ENCODE peak calls at places on chromosomes 5 and 9, in seven cellular contexts. I is CD8-positive, alpha-beta T cell; F is pancreas; E is GM10248; X is fibroblast of pulmonary artery; Y is heart right ventricle; G is GM12865. H is an unnamed sample.

GRCh38 chr5:111762895-111763294 is 5.9 kb upstream of the NREP start:
- DNase-seq in X (no peak), G (no peak), F (no peak), Y (no peak), I (no peak), E (no peak), H (no peak)

GRCh38 chr5:118862596-118862995 is 125.8 kb downstream of the DTWD2 start:
- DNase-seq in E (no peak), Y (no peak), I (no peak), F (no peak), G (no peak), X (no peak), H (no peak)

GRCh38 chr5:167699434-167699833 is 592.0 kb upstream of the WWC1 start:
- DNase-seq in F (no peak), Y (no peak), I (no peak), E (no peak), G (no peak), X (peak), H (no peak)

GRCh38 chr5:135457424-135458071 is 5.4 kb upstream of the TIFAB start:
- DNase-seq in Y (peak), X (peak), G (peak), I (peak), F (peak), E (peak), H (peak)

GRCh38 chr9:72203205-72203803 is 54.1 kb downstream of the GDA start:
- DNase-seq in F (no peak), E (peak), X (peak), I (no peak), G (peak), Y (no peak), H (no peak)

GRCh38 chr5:82019342-82020138 is 47.7 kb downstream of the ATG10 start:
- DNase-seq in F (no peak), X (no peak), Y (no peak), G (no peak), I (no peak), E (no peak), H (no peak)

GRCh38 chr9:116049506-116049905 is 104.1 kb upstream of the PAPPA start:
- DNase-seq in E (no peak), G (no peak), I (no peak), Y (no peak), X (no peak), F (no peak), H (no peak)

GRCh38 chr9:112380102-112380581 is at the start of gene HSDL2:
- DNase-seq in E (peak), X (peak), Y (no peak), F (no peak), G (peak), I (no peak), H (peak)

GRCh38 chr5:157463621-157464407 is 3.8 kb downstream of the NIPAL4 start:
- DNase-seq in X (no peak), F (no peak), Y (no peak), G (peak), I (no peak), E (no peak), H (no peak)

GRCh38 chr5:58184910-58185309 is 275.0 kb downstream of the PLK2 start:
- DNase-seq in Y (no peak), F (no peak), I (no peak), X (no peak), G (no peak), E (no peak), H (no peak)

GRCh38 chr9:121860744-121861143 is 209.3 kb downstream of the DAB2IP start:
- DNase-seq in Y (peak), G (no peak), E (no peak), F (no peak), I (no peak), X (peak), H (no peak)

GRCh38 chr5:160514866-160515265 is 93.2 kb downstream of the PTTG1 start:
- DNase-seq in F (no peak), Y (no peak), X (no peak), I (no peak), E (no peak), G (no peak), H (no peak)

GRCh38 chr9:131464354-131465000 is 38.2 kb upstream of the POMT1 start:
- DNase-seq in Y (no peak), F (no peak), I (no peak), G (no peak), X (peak), E (no peak), H (no peak)

GRCh38 chr5:172602712-172603289 is 38.3 kb upstream of the NEURL1B start:
- DNase-seq in E (no peak), G (no peak), I (no peak), X (no peak), Y (no peak), F (no peak), H (no peak)

GRCh38 chr9:114696814-114697544 is 15.0 kb upstream of the TEX48 start:
- DNase-seq in E (peak), F (no peak), Y (no peak), G (peak), X (no peak), I (no peak), H (no peak)

GRCh38 chr5:132010645-132011560 is 555 bp downstream of the ACSL6 start:
- DNase-seq in E (no peak), F (peak), G (no peak), I (no peak), X (no peak), Y (no peak), H (peak)

GRCh38 chr9:91898451-91899433 is 51.3 kb downstream of the ROR2 start:
- DNase-seq in E (no peak), I (no peak), Y (no peak), F (peak), G (no peak), X (peak), H (no peak)
- TF ChIP-seq CTCF in E (no peak), I (no peak), Y (no peak), F (no peak), G (no peak), X (no peak), H (no peak)

DNA sequence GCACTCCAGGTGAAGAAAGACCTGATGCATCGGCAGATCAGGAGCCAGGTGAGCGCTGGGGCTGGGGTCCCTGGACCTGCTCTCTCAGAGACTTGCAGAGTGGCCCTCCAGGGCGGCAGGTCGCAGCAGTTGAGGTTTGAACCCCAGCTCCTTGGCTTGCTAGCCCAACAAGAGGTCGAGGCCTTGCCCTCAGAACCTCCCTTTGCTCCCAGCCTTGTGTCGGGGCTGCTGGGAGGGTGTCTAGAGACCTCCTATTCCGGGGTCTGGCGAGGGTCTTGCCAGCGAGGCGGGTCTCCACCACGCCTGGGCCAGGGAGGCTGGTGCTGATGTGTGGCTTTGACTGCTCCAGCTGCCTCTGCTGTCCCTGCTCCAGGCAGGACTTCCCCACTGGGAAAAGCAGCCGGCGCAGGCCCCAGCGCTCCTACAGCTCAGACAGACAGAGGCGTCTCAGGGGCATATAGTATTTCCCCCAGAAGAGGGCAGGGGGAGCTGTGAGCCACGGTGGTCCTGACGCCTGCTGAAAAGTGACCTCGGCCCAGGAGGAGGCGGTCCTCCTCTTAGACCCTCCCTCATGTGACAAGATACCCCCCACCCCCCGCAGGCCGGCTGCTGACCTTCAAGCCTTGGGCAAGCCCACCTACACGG is 38.3 kb downstream of the LRSAM1 start:
- DNase-seq in X (no peak), I (no peak), E (no peak), Y (no peak), G (no peak), F (peak), H (no peak)
- TF ChIP-seq CTCF in X (no peak), I (no peak), E (no peak), Y (no peak), G (no peak), F (no peak), H (no peak)

GRCh38 chr9:10272830-10273229 is 340.0 kb downstream of the PTPRD start:
- DNase-seq in G (no peak), Y (no peak), I (no peak), X (no peak), E (no peak), F (no peak), H (no peak)

GRCh38 chr9:10265102-10265708 is 347.6 kb downstream of the PTPRD start:
- DNase-seq in F (no peak), X (peak), Y (no peak), G (no peak), E (no peak), I (no peak), H (no peak)

GRCh38 chr9:10274156-10274555 is 338.6 kb downstream of the PTPRD start:
- DNase-seq in Y (no peak), X (no peak), F (no peak), I (no peak), E (no peak), G (no peak), H (no peak)

GRCh38 chr9:10268500-10269485 is 344.0 kb downstream of the PTPRD start:
- DNase-seq in E (peak), Y (no peak), X (peak), F (no peak), I (no peak), G (peak), H (no peak)
- TF ChIP-seq CTCF in E (peak), Y (peak), X (peak), F (peak), I (no peak), G (peak), H (no peak)

GRCh38 chr5:101590384-101590783 is 687.3 kb upstream of the ST8SIA4 start:
- DNase-seq in E (no peak), G (peak), F (no peak), Y (no peak), I (no peak), X (no peak), H (no peak)
- TF ChIP-seq CTCF in E (no peak), G (peak), F (no peak), Y (no peak), I (no peak), X (no peak), H (no peak)

GRCh38 chr9:20624201-20625002 is 2.1 kb upstream of the MLLT3 start:
- DNase-seq in E (peak), I (no peak), X (peak), F (no peak), G (peak), Y (peak), H (peak)

GRCh38 chr9:20622330-20623020 is at the start of gene MLLT3:
- DNase-seq in F (peak), G (peak), Y (peak), I (peak), X (peak), E (peak), H (peak)

GRCh38 chr9:20623021-20623747 is 885 bp upstream of the MLLT3 start:
- DNase-seq in Y (peak), G (peak), F (no peak), E (peak), X (no peak), I (peak), H (peak)

GRCh38 chr9:20623748-20624124 is 1.4 kb upstream of the MLLT3 start:
- DNase-seq in Y (no peak), G (no peak), E (no peak), F (no peak), I (no peak), X (peak), H (no peak)

GRCh38 chr9:20625003-20625349 is 2.7 kb upstream of the MLLT3 start:
- DNase-seq in F (no peak), I (no peak), E (no peak), G (no peak), Y (no peak), X (no peak), H (no peak)
- TF ChIP-seq CTCF in F (no peak), I (peak), E (no peak), G (no peak), Y (no peak), X (no peak), H (no peak)

H was measured in Peyer's patch.